ENCODE peak calls at places on chromosome 17, in ten cellular contexts. U, D, N, B, M, T, S, X, K and Z are unnamed samples.

GRCh38 chr17:42548070-42548837 is 4.5 kb upstream of the HSD17B1 start:
- DNase-seq in U (peak), D (peak), N (peak), B (no peak), M (peak), T (peak), S (no peak), X (peak), K (peak), Z (peak)

GRCh38 chr17:31211352-31212012 is 85.6 kb downstream of the OMG start:
- DNase-seq in U (no peak), D (no peak), N (no peak), B (no peak), M (no peak), T (no peak), S (no peak), X (no peak), K (no peak), Z (peak)

GRCh38 chr17:42289863-42290165 is 1.5 kb downstream of the STAT5A start:
- DNase-seq in U (no peak), D (peak), N (no peak), B (no peak), M (peak), T (no peak), S (no peak), X (peak), K (no peak), Z (no peak)

GRCh38 chr17:83109793-83110645 is 30.6 kb downstream of the METRNL start:
- DNase-seq in U (peak), D (no peak), N (peak), B (peak), M (no peak), T (no peak), S (peak), X (no peak), K (peak), Z (peak)

GRCh38 chr17:28541439-28541838 is 11.0 kb downstream of the UNC119 start:
- DNase-seq in U (no peak), D (no peak), N (no peak), B (no peak), M (no peak), T (no peak), S (no peak), X (no peak), K (no peak), Z (no peak)

GRCh38 chr17:57570740-57571344 is 174.3 kb downstream of the CCDC182 start:
- DNase-seq in U (no peak), D (no peak), N (peak), B (peak), M (no peak), T (no peak), S (no peak), X (no peak), K (no peak), Z (no peak)

GRCh38 chr17:77948690-77949114 is 9.8 kb upstream of the TNRC6C start:
- DNase-seq in U (peak), D (no peak), N (no peak), B (peak), M (no peak), T (peak), S (peak), X (no peak), K (no peak), Z (peak)

GRCh38 chr17:82160081-82160480 is 52.6 kb downstream of the CCDC57 start:
- DNase-seq in U (peak), D (no peak), N (no peak), B (no peak), M (no peak), T (no peak), S (no peak), X (no peak), K (no peak), Z (peak)

GRCh38 chr17:42519546-42520444 is 16.2 kb upstream of the NAGLU start:
- DNase-seq in U (peak), D (no peak), N (no peak), B (peak), M (no peak), T (peak), S (peak), X (no peak), K (peak), Z (peak)

GRCh38 chr17:75036643-75037268 is 10.0 kb downstream of the ATP5PD start:
- DNase-seq in U (peak), D (peak), N (peak), B (peak), M (peak), T (no peak), S (no peak), X (peak), K (peak), Z (peak)

GRCh38 chr17:27466376-27466747 is 10.1 kb downstream of the KSR1 start:
- DNase-seq in U (peak), D (no peak), N (no peak), B (no peak), M (no peak), T (no peak), S (no peak), X (peak), K (no peak), Z (no peak)

GRCh38 chr17:74354123-74354522 is 7.5 kb downstream of the BTBD17 start:
- DNase-seq in U (no peak), D (peak), N (no peak), B (no peak), M (no peak), T (peak), S (no peak), X (peak), K (peak), Z (peak)

GRCh38 chr17:73749337-73749807 is 105.1 kb upstream of the SDK2 start:
- DNase-seq in U (no peak), D (no peak), N (no peak), B (no peak), M (no peak), T (no peak), S (no peak), X (no peak), K (no peak), Z (no peak)

GRCh38 chr17:4986951-4987766 is at the start of gene CAMTA2:
- DNase-seq in U (peak), D (peak), N (peak), B (peak), M (peak), T (peak), S (peak), X (peak), K (peak), Z (peak)

GRCh38 chr17:79769596-79770520 is 8.1 kb upstream of the CBX2 start:
- DNase-seq in U (no peak), D (no peak), N (no peak), B (no peak), M (no peak), T (no peak), S (no peak), X (no peak), K (no peak), Z (no peak)

GRCh38 chr17:78903101-78903779 is at the start of gene CEP295NL:
- DNase-seq in U (no peak), D (no peak), N (no peak), B (no peak), M (no peak), T (peak), S (no peak), X (peak), K (no peak), Z (peak)